ENCODE peak calls at places on chromosomes 6 and 20, in seven cellular contexts. One of them, this sample, is unnamed.

GRCh38 chr6:158417760-158418098 is 105.5 kb downstream of the TULP4 start:
- DNase-seq in RWPE2: no peak
- DNase-seq in heart right ventricle: no peak
- DNase-seq in neuronal stem cell: no peak
- DNase-seq in astrocyte of the spinal cord: peak
- DNase-seq in GM23338: no peak
- DNase-seq in adrenal gland: peak
- DNase-seq in this sample: peak

GRCh38 chr6:30100585-30101422 is 12.1 kb downstream of the TRIM31 start:
- DNase-seq in GM23338: peak
- DNase-seq in heart right ventricle: peak
- DNase-seq in neuronal stem cell: no peak
- DNase-seq in adrenal gland: peak
- DNase-seq in RWPE2: no peak
- DNase-seq in astrocyte of the spinal cord: no peak
- DNase-seq in this sample: no peak

GRCh38 chr6:21987501-21987957 is 309.3 kb downstream of the PRL start:
- DNase-seq in neuronal stem cell: no peak
- DNase-seq in astrocyte of the spinal cord: peak
- DNase-seq in RWPE2: no peak
- DNase-seq in GM23338: peak
- DNase-seq in adrenal gland: peak
- DNase-seq in heart right ventricle: peak
- DNase-seq in this sample: peak

GRCh38 chr6:80938131-80938530 is 814.4 kb downstream of the TENT5A start:
- DNase-seq in adrenal gland: no peak
- DNase-seq in neuronal stem cell: no peak
- DNase-seq in heart right ventricle: no peak
- DNase-seq in GM23338: no peak
- DNase-seq in RWPE2: no peak
- DNase-seq in astrocyte of the spinal cord: no peak
- DNase-seq in this sample: peak

GRCh38 chr6:10658910-10659696 is 35.3 kb downstream of the C6orf52 start:
- DNase-seq in neuronal stem cell: no peak
- DNase-seq in RWPE2: no peak
- DNase-seq in heart right ventricle: no peak
- DNase-seq in GM23338: peak
- DNase-seq in adrenal gland: no peak
- DNase-seq in astrocyte of the spinal cord: no peak
- DNase-seq in this sample: no peak

GRCh38 chr20:14948416-14948815 is 611.0 kb upstream of the FLRT3 start:
- DNase-seq in astrocyte of the spinal cord: no peak
- DNase-seq in adrenal gland: no peak
- DNase-seq in heart right ventricle: no peak
- DNase-seq in GM23338: no peak
- DNase-seq in RWPE2: no peak
- DNase-seq in neuronal stem cell: no peak
- DNase-seq in this sample: no peak

GRCh38 chr20:38216201-38216600 is 44.3 kb downstream of the KIAA1755 start:
- DNase-seq in GM23338: no peak
- DNase-seq in RWPE2: peak
- DNase-seq in astrocyte of the spinal cord: no peak
- DNase-seq in neuronal stem cell: no peak
- DNase-seq in adrenal gland: no peak
- DNase-seq in heart right ventricle: no peak
- DNase-seq in this sample: no peak

GRCh38 chr6:49269190-49269589 is 193.9 kb downstream of the MMUT start:
- DNase-seq in astrocyte of the spinal cord: peak
- DNase-seq in RWPE2: no peak
- DNase-seq in GM23338: no peak
- DNase-seq in heart right ventricle: no peak
- DNase-seq in neuronal stem cell: no peak
- DNase-seq in adrenal gland: no peak
- DNase-seq in this sample: peak

GRCh38 chr6:170112583-170112860 is 178.4 kb downstream of the DLL1 start:
- DNase-seq in RWPE2: no peak
- DNase-seq in GM23338: no peak
- DNase-seq in neuronal stem cell: no peak
- DNase-seq in adrenal gland: no peak
- DNase-seq in astrocyte of the spinal cord: no peak
- DNase-seq in heart right ventricle: peak
- DNase-seq in this sample: no peak

GRCh38 chr6:151773382-151773781 is 34.1 kb upstream of the ESR1 start:
- DNase-seq in astrocyte of the spinal cord: no peak
- DNase-seq in GM23338: no peak
- DNase-seq in adrenal gland: no peak
- DNase-seq in neuronal stem cell: no peak
- DNase-seq in RWPE2: no peak
- DNase-seq in heart right ventricle: no peak
- DNase-seq in this sample: peak

GRCh38 chr6:42210551-42210950 is 7.1 kb downstream of the MRPS10 start:
- DNase-seq in heart right ventricle: no peak
- DNase-seq in neuronal stem cell: no peak
- DNase-seq in GM23338: no peak
- DNase-seq in astrocyte of the spinal cord: no peak
- DNase-seq in RWPE2: no peak
- DNase-seq in adrenal gland: no peak
- DNase-seq in this sample: peak

GRCh38 chr6:37061157-37061804 is 55.8 kb downstream of the FGD2 start:
- DNase-seq in astrocyte of the spinal cord: no peak
- DNase-seq in RWPE2: no peak
- DNase-seq in adrenal gland: no peak
- DNase-seq in heart right ventricle: peak
- DNase-seq in neuronal stem cell: no peak
- DNase-seq in GM23338: no peak
- DNase-seq in this sample: no peak

GRCh38 chr6:136862662-136863061 is 40.3 kb downstream of the PEX7 start:
- DNase-seq in astrocyte of the spinal cord: no peak
- DNase-seq in heart right ventricle: no peak
- DNase-seq in GM23338: no peak
- DNase-seq in neuronal stem cell: no peak
- DNase-seq in adrenal gland: no peak
- DNase-seq in RWPE2: no peak
- DNase-seq in this sample: no peak

GRCh38 chr6:56938634-56939294 is 16.1 kb upstream of the BEND6 start:
- DNase-seq in RWPE2: peak
- DNase-seq in astrocyte of the spinal cord: peak
- DNase-seq in adrenal gland: peak
- DNase-seq in GM23338: no peak
- DNase-seq in heart right ventricle: peak
- DNase-seq in neuronal stem cell: no peak
- DNase-seq in this sample: peak

GRCh38 chr6:52560462-52560861 is 16.4 kb downstream of the TRAM2 start:
- DNase-seq in astrocyte of the spinal cord: no peak
- DNase-seq in GM23338: no peak
- DNase-seq in RWPE2: no peak
- DNase-seq in neuronal stem cell: no peak
- DNase-seq in heart right ventricle: no peak
- DNase-seq in adrenal gland: no peak
- DNase-seq in this sample: peak

GRCh38 chr6:391559-392440 is at the start of gene IRF4:
- DNase-seq in RWPE2: no peak
- DNase-seq in heart right ventricle: no peak
- DNase-seq in astrocyte of the spinal cord: no peak
- DNase-seq in adrenal gland: no peak
- DNase-seq in neuronal stem cell: peak
- DNase-seq in GM23338: peak
- DNase-seq in this sample: peak

GRCh38 chr20:62355527-62356142 is 11.5 kb downstream of the LAMA5 start:
- DNase-seq in RWPE2: peak
- DNase-seq in heart right ventricle: peak
- DNase-seq in adrenal gland: peak
- DNase-seq in astrocyte of the spinal cord: peak
- DNase-seq in neuronal stem cell: no peak
- DNase-seq in GM23338: no peak
- DNase-seq in this sample: peak

GRCh38 chr20:45085289-45085688 is 15.6 kb downstream of the KCNS1 start:
- DNase-seq in RWPE2: no peak
- DNase-seq in heart right ventricle: no peak
- DNase-seq in GM23338: no peak
- DNase-seq in astrocyte of the spinal cord: no peak
- DNase-seq in adrenal gland: no peak
- DNase-seq in neuronal stem cell: no peak
- DNase-seq in this sample: no peak

GRCh38 chr20:45087115-45087785 is 13.7 kb downstream of the KCNS1 start:
- DNase-seq in neuronal stem cell: no peak
- DNase-seq in GM23338: no peak
- DNase-seq in adrenal gland: no peak
- DNase-seq in astrocyte of the spinal cord: no peak
- DNase-seq in heart right ventricle: no peak
- DNase-seq in RWPE2: no peak
- DNase-seq in this sample: no peak

GRCh38 chr20:45085867-45086266 is 15.1 kb downstream of the KCNS1 start:
- DNase-seq in RWPE2: no peak
- DNase-seq in heart right ventricle: no peak
- DNase-seq in astrocyte of the spinal cord: no peak
- DNase-seq in GM23338: peak
- DNase-seq in neuronal stem cell: no peak
- DNase-seq in adrenal gland: no peak
- DNase-seq in this sample: no peak

GRCh38 chr20:45088247-45088646 is 12.7 kb downstream of the KCNS1 start:
- DNase-seq in neuronal stem cell: no peak
- DNase-seq in heart right ventricle: no peak
- DNase-seq in RWPE2: peak
- DNase-seq in astrocyte of the spinal cord: peak
- DNase-seq in adrenal gland: no peak
- DNase-seq in GM23338: peak
- DNase-seq in this sample: peak

GRCh38 chr20:45087814-45088213 is 13.1 kb downstream of the KCNS1 start:
- DNase-seq in neuronal stem cell: no peak
- DNase-seq in astrocyte of the spinal cord: no peak
- DNase-seq in GM23338: no peak
- DNase-seq in adrenal gland: no peak
- DNase-seq in heart right ventricle: no peak
- DNase-seq in RWPE2: no peak
- DNase-seq in this sample: no peak
- H3K4me3 ChIP-seq in neuronal stem cell: no peak
- H3K4me3 ChIP-seq in astrocyte of the spinal cord: no peak
- H3K4me3 ChIP-seq in GM23338: no peak
- H3K4me3 ChIP-seq in adrenal gland: no peak
- H3K4me3 ChIP-seq in heart right ventricle: no peak
- H3K4me3 ChIP-seq in RWPE2: no peak
- H3K4me3 ChIP-seq in this sample: no peak

GRCh38 chr6:90274481-90275030 is 22.1 kb downstream of the BACH2 start:
- DNase-seq in RWPE2: no peak
- DNase-seq in GM23338: peak
- DNase-seq in heart right ventricle: no peak
- DNase-seq in neuronal stem cell: no peak
- DNase-seq in adrenal gland: no peak
- DNase-seq in astrocyte of the spinal cord: no peak
- DNase-seq in this sample: no peak
- H3K4me3 ChIP-seq in RWPE2: no peak
- H3K4me3 ChIP-seq in GM23338: no peak
- H3K4me3 ChIP-seq in heart right ventricle: no peak
- H3K4me3 ChIP-seq in neuronal stem cell: no peak
- H3K4me3 ChIP-seq in adrenal gland: no peak
- H3K4me3 ChIP-seq in astrocyte of the spinal cord: no peak
- H3K4me3 ChIP-seq in this sample: no peak

GRCh38 chr6:82246802-82247633 is 526 bp downstream of the IBTK start:
- DNase-seq in heart right ventricle: peak
- DNase-seq in astrocyte of the spinal cord: peak
- DNase-seq in neuronal stem cell: peak
- DNase-seq in adrenal gland: peak
- DNase-seq in GM23338: peak
- DNase-seq in RWPE2: no peak
- DNase-seq in this sample: peak

GRCh38 chr6:82248233-82248735 is 740 bp upstream of the IBTK start:
- DNase-seq in astrocyte of the spinal cord: peak
- DNase-seq in heart right ventricle: no peak
- DNase-seq in GM23338: peak
- DNase-seq in neuronal stem cell: no peak
- DNase-seq in RWPE2: no peak
- DNase-seq in adrenal gland: peak
- DNase-seq in this sample: peak

GRCh38 chr6:82247634-82248232 is at the start of gene IBTK:
- DNase-seq in adrenal gland: peak
- DNase-seq in GM23338: peak
- DNase-seq in astrocyte of the spinal cord: peak
- DNase-seq in RWPE2: peak
- DNase-seq in heart right ventricle: peak
- DNase-seq in neuronal stem cell: peak
- DNase-seq in this sample: peak

GRCh38 chr6:82245376-82245775 is 2.2 kb downstream of the IBTK start:
- DNase-seq in RWPE2: no peak
- DNase-seq in GM23338: no peak
- DNase-seq in adrenal gland: no peak
- DNase-seq in heart right ventricle: no peak
- DNase-seq in neuronal stem cell: no peak
- DNase-seq in astrocyte of the spinal cord: no peak
- DNase-seq in this sample: no peak

GRCh38 chr6:82246370-82246769 is 1.2 kb downstream of the IBTK start:
- DNase-seq in heart right ventricle: no peak
- DNase-seq in GM23338: no peak
- DNase-seq in astrocyte of the spinal cord: no peak
- DNase-seq in adrenal gland: peak
- DNase-seq in neuronal stem cell: no peak
- DNase-seq in RWPE2: no peak
- DNase-seq in this sample: no peak
- H3K4me3 ChIP-seq in heart right ventricle: peak
- H3K4me3 ChIP-seq in GM23338: peak
- H3K4me3 ChIP-seq in astrocyte of the spinal cord: peak
- H3K4me3 ChIP-seq in adrenal gland: no peak
- H3K4me3 ChIP-seq in neuronal stem cell: peak
- H3K4me3 ChIP-seq in RWPE2: peak
- H3K4me3 ChIP-seq in this sample: peak

GRCh38 chr6:7267071-7267470 is 45.9 kb downstream of the SSR1 start:
- DNase-seq in adrenal gland: no peak
- DNase-seq in GM23338: no peak
- DNase-seq in astrocyte of the spinal cord: no peak
- DNase-seq in neuronal stem cell: no peak
- DNase-seq in heart right ventricle: no peak
- DNase-seq in RWPE2: no peak
- DNase-seq in this sample: no peak
- H3K4me3 ChIP-seq in adrenal gland: no peak
- H3K4me3 ChIP-seq in GM23338: no peak
- H3K4me3 ChIP-seq in astrocyte of the spinal cord: no peak
- H3K4me3 ChIP-seq in neuronal stem cell: no peak
- H3K4me3 ChIP-seq in heart right ventricle: no peak
- H3K4me3 ChIP-seq in RWPE2: no peak
- H3K4me3 ChIP-seq in this sample: no peak

GRCh38 chr20:58150772-58151171 is 77.7 kb downstream of the ANKRD60 start:
- DNase-seq in neuronal stem cell: peak
- DNase-seq in RWPE2: no peak
- DNase-seq in adrenal gland: no peak
- DNase-seq in heart right ventricle: no peak
- DNase-seq in astrocyte of the spinal cord: no peak
- DNase-seq in GM23338: peak
- DNase-seq in this sample: no peak
- H3K4me3 ChIP-seq in neuronal stem cell: no peak
- H3K4me3 ChIP-seq in RWPE2: no peak
- H3K4me3 ChIP-seq in adrenal gland: no peak
- H3K4me3 ChIP-seq in heart right ventricle: no peak
- H3K4me3 ChIP-seq in astrocyte of the spinal cord: no peak
- H3K4me3 ChIP-seq in GM23338: peak
- H3K4me3 ChIP-seq in this sample: no peak